ENCODE peak calls at places on chromosome 13, in four cellular contexts. E is heart right ventricle, I is body of pancreas, P is upper lobe of right lung. N is an unnamed sample.

GRCh38 chr13:94858856-94859811 is 146.8 kb upstream of the SOX21 start:
- DNase-seq in P (peak), I (peak), E (peak), N (peak)

GRCh38 chr13:81116461-81117282 is 775.7 kb upstream of the SPRY2 start:
- DNase-seq in E (no peak), I (no peak), P (no peak), N (no peak)

GRCh38 chr13:110536006-110536693 is 25.4 kb downstream of the RAB20 start:
- DNase-seq in P (no peak), I (no peak), E (no peak), N (peak)

GRCh38 chr13:102856603-102857002 is 10.8 kb downstream of the ERCC5 start:
- DNase-seq in E (peak), I (no peak), P (peak), N (peak)

GRCh38 chr13:80483157-80483556 is 142.2 kb upstream of the SPRY2 start:
- DNase-seq in E (no peak), I (no peak), P (no peak), N (no peak)

GRCh38 chr13:46831588-46832194 is 34.7 kb upstream of the ESD start:
- DNase-seq in E (no peak), P (no peak), I (peak), N (no peak)

GRCh38 chr13:112719556-112719955 is 29.7 kb downstream of the ATP11A start:
- DNase-seq in E (no peak), P (no peak), I (no peak), N (no peak)

GRCh38 chr13:97521726-97522125 is 87.8 kb downstream of the RAP2A start:
- DNase-seq in I (no peak), E (no peak), P (no peak), N (no peak)

GRCh38 chr13:79901336-79901735 is 420.4 kb downstream of the NDFIP2 start:
- DNase-seq in I (no peak), E (no peak), P (no peak), N (no peak)

GRCh38 chr13:51221674-51222509 is at the start of gene FAM124A:
- DNase-seq in P (peak), I (peak), E (peak), N (peak)
- H3K27ac ChIP-seq in P (peak), I (no peak), E (peak), N (peak)

GRCh38 chr13:100014621-100015020 is 33.0 kb downstream of the ZIC2 start:
- DNase-seq in E (no peak), I (no peak), P (no peak), N (no peak)
- H3K27ac ChIP-seq in E (no peak), I (no peak), P (no peak), N (no peak)

GRCh38 chr13:69857188-69857821 is 250.3 kb upstream of the ATXN8OS start:
- DNase-seq in I (no peak), P (no peak), E (no peak), N (no peak)

DNA sequence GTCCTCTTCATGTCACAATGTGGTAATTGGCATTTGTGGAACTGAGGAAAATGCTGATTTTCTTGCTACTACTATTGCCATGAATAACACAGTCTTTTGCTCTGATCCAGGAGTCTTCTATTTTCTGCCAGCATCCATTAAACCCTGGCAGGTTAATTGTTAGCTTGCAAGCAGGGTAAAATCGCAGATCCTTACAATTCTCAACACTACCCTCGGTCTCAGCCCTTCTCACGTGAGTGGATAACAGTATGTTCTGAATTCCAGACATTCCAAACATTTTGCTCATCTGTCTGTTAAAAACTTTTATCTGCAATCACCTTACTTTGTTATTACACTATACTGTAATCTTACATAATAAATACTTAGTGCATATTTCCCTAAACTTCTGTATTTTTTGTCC is 251.3 kb upstream of the ATXN8OS start:
- DNase-seq in P (no peak), E (no peak), I (no peak), N (no peak)
- H3K27ac ChIP-seq in P (no peak), E (no peak), I (no peak), N (no peak)

DNA sequence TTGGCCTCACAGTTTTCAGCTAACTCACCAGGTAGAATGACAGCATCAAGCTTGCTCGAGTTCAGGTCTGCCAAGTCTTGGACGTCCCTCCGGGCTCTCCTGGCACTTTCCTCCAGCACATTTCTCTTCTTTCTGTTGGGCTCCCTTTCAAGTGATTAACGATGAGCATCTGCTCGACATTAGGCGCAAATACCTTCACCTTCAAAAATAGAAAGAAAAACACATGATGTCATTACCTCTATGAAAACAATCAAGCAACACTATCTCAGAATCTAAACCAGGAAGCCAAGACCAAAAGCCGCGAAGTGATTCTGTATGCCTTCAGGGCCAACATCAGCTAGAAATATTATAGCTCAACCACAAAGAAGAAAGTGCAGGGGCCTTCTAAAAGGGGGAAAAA is 15.4 kb upstream of the CLN5 start:
- DNase-seq in E (no peak), P (no peak), I (no peak), N (no peak)
- H3K27ac ChIP-seq in E (no peak), P (no peak), I (no peak), N (no peak)